ENCODE peak calls at places on chromosome 3, in six cellular contexts. O, H, Y, A, K and B are unnamed samples.

GRCh38 chr3:149314807-149315578 is 18.4 kb downstream of the TM4SF18 start:
- DNase-seq in O (peak; percentile 15), H (peak; percentile 69), Y (no peak), A (no peak), K (no peak), B (no peak)

GRCh38 chr3:195895078-195895899 is 13.1 kb downstream of the TNK2 start:
- DNase-seq in O (no peak), H (peak; percentile 74), Y (no peak), A (peak; percentile 59), K (peak; percentile 20), B (peak; percentile 65)

GRCh38 chr3:146160233-146160963 is 586 bp downstream of the PLOD2 start:
- DNase-seq in O (no peak), H (peak; percentile 90), Y (peak; percentile 29), A (no peak), K (peak; percentile 61), B (peak; percentile 66)

GRCh38 chr3:17372811-17373210 is 369.6 kb downstream of the TBC1D5 start:
- DNase-seq in O (no peak), H (peak; percentile 78), Y (no peak), A (no peak), K (no peak), B (no peak)

GRCh38 chr3:29141197-29141911 is 139.5 kb upstream of the RBMS3 start:
- DNase-seq in O (no peak), H (peak; percentile 15), Y (no peak), A (no peak), K (no peak), B (no peak)

GRCh38 chr3:125395091-125395490 is 20.0 kb upstream of the ZNF148 start:
- DNase-seq in O (no peak), H (no peak), Y (no peak), A (no peak), K (no peak), B (no peak)

GRCh38 chr3:155339052-155339451 is 45.6 kb upstream of the STRIT1 start:
- DNase-seq in O (no peak), H (no peak), Y (no peak), A (no peak), K (no peak), B (no peak)

GRCh38 chr3:12663311-12663935 is 494 bp downstream of the RAF1 start:
- DNase-seq in O (no peak), H (peak; percentile 70), Y (no peak), A (peak; percentile 59), K (no peak), B (peak; percentile 48)

GRCh38 chr3:52223449-52224408 is 1.7 kb downstream of the TLR9 start:
- DNase-seq in O (no peak), H (no peak), Y (no peak), A (no peak), K (no peak), B (no peak)

GRCh38 chr3:193114431-193115340 is 126.3 kb upstream of the PLAAT1 start:
- DNase-seq in O (no peak), H (no peak), Y (no peak), A (no peak), K (no peak), B (no peak)

GRCh38 chr3:141286856-141287255 is 55.2 kb downstream of the PXYLP1 start:
- DNase-seq in O (no peak), H (no peak), Y (no peak), A (no peak), K (no peak), B (no peak)

GRCh38 chr3:73448761-73449290 is 175.9 kb downstream of the PDZRN3 start:
- DNase-seq in O (no peak), H (no peak), Y (no peak), A (no peak), K (no peak), B (no peak)

GRCh38 chr3:174775603-174776002 is 83.5 kb upstream of the NAALADL2 start:
- DNase-seq in O (no peak), H (peak; percentile 6), Y (no peak), A (no peak), K (no peak), B (no peak)

GRCh38 chr3:8705575-8705974 is 28.0 kb upstream of the CAV3 start:
- DNase-seq in O (no peak), H (no peak), Y (no peak), A (no peak), K (no peak), B (no peak)

GRCh38 chr3:134769469-134769868 is 25.6 kb upstream of the EPHB1 start:
- DNase-seq in O (no peak), H (no peak), Y (no peak), A (no peak), K (no peak), B (no peak)

GRCh38 chr3:19735111-19735510 is 198.9 kb downstream of the EFHB start:
- DNase-seq in O (no peak), H (no peak), Y (no peak), A (no peak), K (no peak), B (no peak)

GRCh38 chr3:73623996-73624362 is 762 bp downstream of the PDZRN3 start:
- DNase-seq in O (no peak), H (peak; percentile 86), Y (no peak), A (no peak), K (no peak), B (peak; percentile 38)

GRCh38 chr3:106609666-106610301 is 741.0 kb upstream of the CBLB start:
- DNase-seq in O (peak; percentile 87), H (peak; percentile 95), Y (peak; percentile 22), A (peak; percentile 39), K (peak; percentile 80), B (peak; percentile 43)

GRCh38 chr3:110198717-110199587 is 861.6 kb upstream of the DPPA4 start:
- DNase-seq in O (no peak), H (no peak), Y (peak; percentile 10), A (no peak), K (no peak), B (no peak)

GRCh38 chr3:64902991-64903390 is 215.2 kb upstream of the ADAMTS9 start:
- DNase-seq in O (no peak), H (peak; percentile 74), Y (no peak), A (no peak), K (no peak), B (no peak)

GRCh38 chr3:107884719-107885460 is 205.9 kb downstream of the CD47 start:
- DNase-seq in O (peak; percentile 10), H (peak; percentile 75), Y (no peak), A (no peak), K (no peak), B (no peak)

GRCh38 chr3:54755746-54756145 is 172.1 kb downstream of the LRTM1 start:
- DNase-seq in O (no peak), H (peak; percentile 32), Y (no peak), A (no peak), K (no peak), B (no peak)

GRCh38 chr3:71206821-71207220 is 376.7 kb downstream of the FOXP1 start:
- DNase-seq in O (no peak), H (no peak), Y (no peak), A (no peak), K (no peak), B (no peak)

GRCh38 chr3:128491900-128492352 is 1.1 kb downstream of the GATA2 start:
- DNase-seq in O (no peak), H (peak; percentile 37), Y (no peak), A (no peak), K (no peak), B (no peak)

GRCh38 chr3:103381286-103381685 is 946.5 kb downstream of the ZPLD1 start:
- DNase-seq in O (no peak), H (no peak), Y (no peak), A (no peak), K (no peak), B (no peak)

DNA sequence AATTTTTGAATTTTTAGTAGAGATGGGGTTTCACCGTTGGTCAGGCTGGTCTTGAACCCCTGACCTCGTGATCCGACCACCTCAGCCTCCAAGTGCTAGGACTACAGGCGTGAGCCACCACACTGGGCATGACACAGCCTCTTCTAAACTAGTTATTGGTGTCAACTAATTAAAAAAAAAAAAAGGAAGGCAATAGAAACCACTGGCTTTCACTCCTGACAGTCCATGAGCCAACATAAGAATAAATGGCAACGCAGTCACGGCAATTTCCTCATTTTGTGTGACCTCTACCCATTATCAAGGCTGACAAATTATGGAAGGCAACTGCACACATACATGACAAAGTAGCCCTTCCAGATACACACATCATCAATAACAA is 6.0 kb downstream of the ARHGEF3 start:
- DNase-seq in O (no peak), H (no peak), Y (no peak), A (no peak), K (no peak), B (no peak)
- H3K4me3 ChIP-seq in O (no peak overlapping the region), H (no peak overlapping the region), Y (no peak overlapping the region), A (peak overlapping the region; percentile 100), K (no peak overlapping the region), B (no peak overlapping the region)

DNA sequence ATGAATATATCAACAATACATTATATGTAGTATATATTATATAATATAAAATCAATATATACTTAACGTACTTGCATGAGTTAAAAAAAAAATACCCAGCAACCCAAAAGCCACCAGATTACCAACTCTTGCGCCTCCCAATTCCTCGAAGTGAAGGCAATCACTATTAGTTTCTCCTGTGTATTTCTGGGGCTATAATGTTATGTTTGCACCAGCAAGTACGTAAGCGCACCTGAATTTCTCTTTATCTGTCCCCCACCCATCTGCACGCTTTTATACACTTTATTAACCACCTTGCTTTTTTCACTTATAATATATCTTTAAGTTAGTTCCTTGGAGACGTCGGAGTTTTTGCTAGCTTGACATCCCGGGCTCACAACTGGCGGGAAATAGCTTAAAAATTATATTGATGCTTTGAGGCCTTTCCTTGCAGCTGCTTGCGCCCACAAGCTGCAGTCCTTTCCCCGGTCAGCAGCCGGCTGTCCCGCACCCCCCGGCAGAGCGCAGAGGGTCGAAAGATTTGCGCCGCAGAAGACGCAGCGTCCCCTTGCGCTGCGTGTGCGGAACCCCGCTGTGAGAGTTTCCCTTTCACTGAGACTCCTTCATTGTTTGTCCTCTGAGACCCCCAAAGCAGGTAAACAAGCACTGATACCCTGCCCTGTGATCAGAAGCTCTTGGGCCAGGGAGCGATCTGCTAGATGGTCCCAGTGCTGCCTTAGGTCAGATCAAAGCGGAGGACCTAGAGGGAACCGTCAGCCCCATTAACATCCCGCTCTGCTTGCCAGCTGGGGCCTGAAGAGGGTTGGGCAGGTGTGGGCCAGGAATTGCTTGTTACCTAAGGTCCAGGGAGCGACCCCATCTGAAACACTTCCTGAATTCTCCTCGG is 8.9 kb upstream of the EOMES start:
- DNase-seq in O (no peak), H (no peak), Y (no peak), A (no peak), K (no peak), B (no peak)
- H3K27me3 ChIP-seq in O (peaks cover 65% of the 10 kb centered on the region), H (peaks cover 59% of the 10 kb centered on the region), Y (peaks cover 57% of the 10 kb centered on the region), A (peaks cover 50% of the 10 kb centered on the region), K (peaks cover 81% of the 10 kb centered on the region), B (peaks cover 69% of the 10 kb centered on the region)

GRCh38 chr3:129927072-129927471 is 33.6 kb upstream of the TMCC1 start:
- DNase-seq in O (no peak), H (no peak), Y (no peak), A (no peak), K (no peak), B (no peak)
- H3K9me3 ChIP-seq in O (peaks cover 19% of the 10 kb centered on the region), H (peaks cover 49% of the 10 kb centered on the region), Y (peaks cover 50% of the 10 kb centered on the region), A (peaks cover 18% of the 10 kb centered on the region), K (peaks cover 19% of the 10 kb centered on the region), B (peaks cover 12% of the 10 kb centered on the region)

GRCh38 chr3:190119734-190120133 is 963 bp downstream of the P3H2 start:
- DNase-seq in O (no peak), H (no peak), Y (no peak), A (no peak), K (no peak), B (no peak)
- H3K4me3 ChIP-seq in O (peak overlapping the region; percentile 75), H (peak overlapping the region; percentile 88), Y (peak overlapping the region; percentile 82), A (no peak overlapping the region), K (peak overlapping the region; percentile 73), B (peak overlapping the region; percentile 64)